ENCODE peak calls at places on chromosomes 3 and 15, in eight cellular contexts. H, L, B, K, U, D, C and R are unnamed samples.

GRCh38 chr15:55226127-55226526 is 29.4 kb upstream of the RSL24D1 start:
- DNase-seq in D (no peak), U (no peak), C (no peak), L (no peak), B (no peak), H (no peak), K (no peak), R (no peak)

GRCh38 chr3:46098319-46098761 is 71.1 kb upstream of the XCR1 start:
- DNase-seq in K (peak), H (peak), D (peak), B (no peak), C (no peak), L (peak), U (peak), R (no peak)

GRCh38 chr3:49906004-49906860 is 2.6 kb upstream of the MST1R start:
- DNase-seq in U (peak), C (peak), B (peak), D (no peak), H (peak), L (no peak), K (peak), R (peak)

GRCh38 chr15:91813924-91814323 is 39.6 kb upstream of the SLCO3A1 start:
- DNase-seq in K (peak), U (no peak), D (no peak), H (no peak), B (no peak), L (no peak), C (no peak), R (no peak)

GRCh38 chr15:28974142-28974541 is 88.4 kb downstream of the APBA2 start:
- DNase-seq in B (no peak), D (no peak), H (peak), K (peak), C (no peak), U (no peak), L (no peak), R (no peak)

GRCh38 chr3:105516972-105517371 is 150.3 kb downstream of the ALCAM start:
- DNase-seq in D (no peak), C (no peak), K (no peak), B (no peak), U (no peak), L (no peak), H (no peak), R (no peak)

GRCh38 chr15:77107068-77107467 is 36.2 kb upstream of the TSPAN3 start:
- DNase-seq in L (no peak), U (no peak), H (no peak), C (no peak), D (no peak), K (no peak), B (no peak), R (no peak)

GRCh38 chr3:17473761-17474160 is 268.7 kb downstream of the TBC1D5 start:
- DNase-seq in H (no peak), D (no peak), C (no peak), B (no peak), K (no peak), U (no peak), L (peak), R (no peak)

GRCh38 chr3:56822501-56822900 is 20.8 kb upstream of the ARHGEF3 start:
- DNase-seq in D (no peak), K (no peak), H (no peak), U (no peak), B (no peak), C (no peak), L (no peak), R (no peak)

GRCh38 chr3:46660543-46661523 is 32.6 kb downstream of the ALS2CL start:
- DNase-seq in B (no peak), C (no peak), K (no peak), D (no peak), H (no peak), U (no peak), L (no peak), R (no peak)

GRCh38 chr3:187750041-187750512 is 4.8 kb upstream of the BCL6 start:
- DNase-seq in H (no peak), D (no peak), C (no peak), L (peak), U (peak), B (no peak), K (no peak), R (no peak)

GRCh38 chr3:31561891-31562290 is 29.2 kb downstream of the STT3B start:
- DNase-seq in B (no peak), D (no peak), U (no peak), C (no peak), K (no peak), H (no peak), L (no peak), R (no peak)

GRCh38 chr3:120064641-120065040 is 29.6 kb downstream of the GSK3B start:
- DNase-seq in C (no peak), L (no peak), H (no peak), D (no peak), B (no peak), K (no peak), U (no peak), R (no peak)

GRCh38 chr3:18370672-18371071 is 54.5 kb downstream of the SATB1 start:
- DNase-seq in B (no peak), L (no peak), C (no peak), H (no peak), K (no peak), U (no peak), D (no peak), R (peak)

GRCh38 chr3:42749753-42750231 is 23.3 kb downstream of the CCDC13 start:
- DNase-seq in D (no peak), B (no peak), H (no peak), K (no peak), L (peak), U (peak), C (no peak), R (peak)

GRCh38 chr3:134956844-134957243 is 161.8 kb downstream of the EPHB1 start:
- DNase-seq in C (no peak), L (no peak), H (no peak), D (no peak), U (no peak), K (no peak), B (no peak), R (no peak)

GRCh38 chr3:31562525-31562924 is 29.8 kb downstream of the STT3B start:
- DNase-seq in D (no peak), L (no peak), H (peak), C (no peak), B (no peak), U (no peak), K (peak), R (no peak)

GRCh38 chr15:23629234-23629805 is 18.3 kb downstream of the MAGEL2 start:
- DNase-seq in D (no peak), U (peak), B (no peak), C (peak), H (no peak), L (no peak), K (no peak), R (no peak)

GRCh38 chr15:70289191-70289955 is 191.7 kb upstream of the TLE3 start:
- DNase-seq in U (no peak), K (no peak), L (peak), C (no peak), D (no peak), B (no peak), H (no peak), R (no peak)

GRCh38 chr3:81289676-81290075 is 471.8 kb downstream of the GBE1 start:
- DNase-seq in K (no peak), B (no peak), C (no peak), D (no peak), H (no peak), U (no peak), L (peak), R (no peak)

GRCh38 chr15:101646652-101647051 is 5.5 kb downstream of the TM2D3 start:
- DNase-seq in D (no peak), C (no peak), K (no peak), H (no peak), B (no peak), U (no peak), L (no peak), R (no peak)

GRCh38 chr3:50445919-50446318 is 57.5 kb downstream of the CACNA2D2 start:
- DNase-seq in L (no peak), H (no peak), D (no peak), U (no peak), B (no peak), K (no peak), C (peak), R (no peak)

GRCh38 chr15:38148476-38148875 is 104.2 kb upstream of the SPRED1 start:
- DNase-seq in L (peak), C (no peak), D (no peak), H (no peak), U (no peak), K (no peak), B (no peak), R (no peak)

GRCh38 chr3:110646496-110646895 is 425.1 kb upstream of the NECTIN3 start:
- DNase-seq in U (no peak), L (no peak), H (no peak), B (no peak), C (no peak), K (no peak), D (no peak), R (no peak)

GRCh38 chr15:83928878-83929418 is 275.0 kb downstream of the ADAMTSL3 start:
- DNase-seq in K (no peak), H (no peak), L (peak), B (no peak), C (no peak), U (no peak), D (no peak), R (no peak)

GRCh38 chr15:91572110-91572509 is 281.4 kb upstream of the SLCO3A1 start:
- DNase-seq in C (peak), D (no peak), K (no peak), H (no peak), U (no peak), B (no peak), L (no peak), R (no peak)

GRCh38 chr3:10883478-10884234 is 67.6 kb downstream of the SLC6A11 start:
- DNase-seq in C (no peak), B (no peak), L (no peak), H (no peak), K (peak), U (peak), D (no peak), R (no peak)

GRCh38 chr3:12367346-12367745 is 78.5 kb downstream of the PPARG start:
- DNase-seq in L (no peak), K (no peak), U (no peak), D (no peak), H (no peak), C (no peak), B (no peak), R (no peak)

GRCh38 chr3:141395005-141395589 is 26.8 kb downstream of the ZBTB38 start:
- DNase-seq in B (no peak), C (no peak), D (no peak), K (no peak), U (no peak), L (no peak), H (no peak), R (no peak)

GRCh38 chr15:36961956-36962355 is 138.4 kb downstream of the MEIS2 start:
- DNase-seq in B (no peak), K (no peak), D (no peak), U (no peak), L (no peak), H (no peak), C (no peak), R (no peak)

GRCh38 chr15:65646486-65646885 is 24.7 kb downstream of the SLC24A1 start:
- DNase-seq in D (no peak), K (no peak), H (no peak), B (no peak), U (no peak), L (peak), C (no peak), R (no peak)

GRCh38 chr15:76393614-76394013 is 57.0 kb downstream of the ISL2 start:
- DNase-seq in K (peak), H (no peak), D (no peak), L (peak), U (no peak), C (peak), B (no peak), R (no peak)

GRCh38 chr15:22978691-22979068 is 1.5 kb downstream of the CYFIP1 start:
- DNase-seq in C (no peak), H (no peak), K (no peak), L (no peak), B (no peak), U (no peak), D (no peak), R (no peak)

GRCh38 chr3:138068579-138069174 is 46.7 kb downstream of the DZIP1L start:
- DNase-seq in K (peak), D (peak), L (peak), H (peak), U (peak), C (peak), B (peak), R (peak)